ENCODE peak calls at places on chromosomes 12 and 14, in four cellular contexts. One of them, this sample, is unnamed.

GRCh38 chr14:101903111-101903561 is 61.2 kb upstream of the DYNC1H1 start:
- DNase-seq in NCI-H1092: no peak
- DNase-seq in neural crest cell: no peak
- DNase-seq in mucosa of gallbladder: no peak
- DNase-seq in this sample: no peak

GRCh38 chr12:81797100-81797499 is 38.0 kb upstream of the PPFIA2 start:
- DNase-seq in NCI-H1092: no peak
- DNase-seq in neural crest cell: no peak
- DNase-seq in mucosa of gallbladder: no peak
- DNase-seq in this sample: no peak

GRCh38 chr14:86050072-86050683 is 520.2 kb downstream of the FLRT2 start:
- DNase-seq in NCI-H1092: no peak
- DNase-seq in neural crest cell: no peak
- DNase-seq in mucosa of gallbladder: no peak
- DNase-seq in this sample: no peak

GRCh38 chr12:27343255-27344000 is 10.8 kb downstream of the BMAL2 start:
- DNase-seq in NCI-H1092: no peak
- DNase-seq in neural crest cell: no peak
- DNase-seq in mucosa of gallbladder: no peak
- DNase-seq in this sample: peak; percentile 32

GRCh38 chr12:103640410-103640809 is 53.3 kb downstream of the STAB2 start:
- DNase-seq in NCI-H1092: no peak
- DNase-seq in neural crest cell: no peak
- DNase-seq in mucosa of gallbladder: no peak
- DNase-seq in this sample: no peak

GRCh38 chr12:109875572-109876131 is 4.7 kb downstream of the GLTP start:
- DNase-seq in NCI-H1092: no peak
- DNase-seq in neural crest cell: no peak
- DNase-seq in mucosa of gallbladder: no peak
- DNase-seq in this sample: peak; percentile 62

GRCh38 chr12:60539592-60539991 is 943.8 kb downstream of the SLC16A7 start:
- DNase-seq in NCI-H1092: no peak
- DNase-seq in neural crest cell: no peak
- DNase-seq in mucosa of gallbladder: no peak
- DNase-seq in this sample: no peak

GRCh38 chr14:48430805-48431204 is 755.4 kb upstream of the MDGA2 start:
- DNase-seq in NCI-H1092: no peak
- DNase-seq in neural crest cell: no peak
- DNase-seq in mucosa of gallbladder: no peak
- DNase-seq in this sample: no peak

GRCh38 chr12:130764073-130764472 is 48.0 kb upstream of the RIMBP2 start:
- DNase-seq in NCI-H1092: no peak
- DNase-seq in neural crest cell: no peak
- DNase-seq in mucosa of gallbladder: no peak
- DNase-seq in this sample: no peak

GRCh38 chr12:62260733-62261683 is 804 bp downstream of the USP15 start:
- DNase-seq in NCI-H1092: no peak
- DNase-seq in neural crest cell: peak; percentile 2
- DNase-seq in mucosa of gallbladder: peak; percentile 23
- DNase-seq in this sample: peak; percentile 30

GRCh38 chr12:81381951-81382350 is 304.1 kb downstream of the ACSS3 start:
- DNase-seq in NCI-H1092: no peak
- DNase-seq in neural crest cell: no peak
- DNase-seq in mucosa of gallbladder: no peak
- DNase-seq in this sample: no peak

GRCh38 chr14:63933701-63934100 is 80.9 kb downstream of the SYNE2 start:
- DNase-seq in NCI-H1092: no peak
- DNase-seq in neural crest cell: no peak
- DNase-seq in mucosa of gallbladder: no peak
- DNase-seq in this sample: no peak

GRCh38 chr14:93285048-93285447 is 47.8 kb downstream of the BTBD7 start:
- DNase-seq in NCI-H1092: no peak
- DNase-seq in neural crest cell: no peak
- DNase-seq in mucosa of gallbladder: no peak
- DNase-seq in this sample: no peak

GRCh38 chr12:50614167-50614762 is 109.5 kb downstream of the DIP2B start:
- DNase-seq in NCI-H1092: no peak
- DNase-seq in neural crest cell: no peak
- DNase-seq in mucosa of gallbladder: no peak
- DNase-seq in this sample: peak; percentile 10

GRCh38 chr14:57212919-57213318 is 55.8 kb downstream of the EXOC5 start:
- DNase-seq in NCI-H1092: no peak
- DNase-seq in neural crest cell: no peak
- DNase-seq in mucosa of gallbladder: no peak
- DNase-seq in this sample: no peak

GRCh38 chr14:84792722-84793410 is 737.1 kb upstream of the FLRT2 start:
- DNase-seq in NCI-H1092: no peak
- DNase-seq in neural crest cell: no peak
- DNase-seq in mucosa of gallbladder: no peak
- DNase-seq in this sample: no peak

GRCh38 chr12:94242871-94243270 is 94.5 kb downstream of the PLXNC1 start:
- DNase-seq in NCI-H1092: no peak
- DNase-seq in neural crest cell: no peak
- DNase-seq in mucosa of gallbladder: peak; percentile 22
- DNase-seq in this sample: no peak

GRCh38 chr12:124607681-124608425 is 40.4 kb upstream of the NCOR2 start:
- DNase-seq in NCI-H1092: no peak
- DNase-seq in neural crest cell: no peak
- DNase-seq in mucosa of gallbladder: no peak
- DNase-seq in this sample: no peak

GRCh38 chr14:55398679-55399078 is 13.0 kb downstream of the ATG14 start:
- DNase-seq in NCI-H1092: no peak
- DNase-seq in neural crest cell: no peak
- DNase-seq in mucosa of gallbladder: no peak
- DNase-seq in this sample: no peak

GRCh38 chr14:61452452-61452851 is 131.1 kb downstream of the PRKCH start:
- DNase-seq in NCI-H1092: no peak
- DNase-seq in neural crest cell: no peak
- DNase-seq in mucosa of gallbladder: no peak
- DNase-seq in this sample: no peak

GRCh38 chr14:91158091-91158790 is 44.4 kb downstream of the DGLUCY start:
- DNase-seq in NCI-H1092: no peak
- DNase-seq in neural crest cell: no peak
- DNase-seq in mucosa of gallbladder: no peak
- DNase-seq in this sample: no peak

This sample was measured in Calu3.